ENCODE peak calls at places on chromosomes 16 and 17, in seven cellular contexts. G is GM23248, K is GM23338, N is HCT116, S is hepatocyte, M is OCI-LY7, L is PC-3. Q is an unnamed sample.

GRCh38 chr17:33494156-33494555 is 201.1 kb upstream of the ASIC2 start:
- DNase-seq in M (no peak), G (peak; percentile 12), N (no peak), S (no peak), L (no peak), K (no peak), Q (no peak)

GRCh38 chr16:9955677-9956076 is 226.6 kb downstream of the GRIN2A start:
- DNase-seq in S (no peak), L (no peak), K (no peak), G (no peak), N (no peak), M (no peak), Q (no peak)

GRCh38 chr16:4316732-4317461 is 1.0 kb downstream of the GLIS2 start:
- DNase-seq in L (peak; percentile 57), M (no peak), K (no peak), S (peak; percentile 56), N (no peak), G (peak; percentile 73), Q (no peak)

GRCh38 chr17:21081967-21082366 is 39.2 kb upstream of the USP22 start:
- DNase-seq in L (peak; percentile 20), G (no peak), M (no peak), S (no peak), N (peak; percentile 48), K (no peak), Q (no peak)

GRCh38 chr17:1485748-1486376 is 6.6 kb downstream of the MYO1C start:
- DNase-seq in L (peak; percentile 31), K (peak; percentile 54), S (peak; percentile 82), M (peak; percentile 57), N (no peak), G (peak; percentile 86), Q (peak; percentile 41)

GRCh38 chr17:65229596-65229995 is 92.4 kb downstream of the RGS9 start:
- DNase-seq in G (no peak), N (no peak), S (no peak), L (no peak), K (no peak), M (no peak), Q (no peak)

GRCh38 chr17:73589096-73589980 is 54.9 kb downstream of the SDK2 start:
- DNase-seq in G (peak; percentile 32), N (no peak), L (no peak), K (no peak), M (peak; percentile 93), S (no peak), Q (peak; percentile 58)

GRCh38 chr17:10210151-10210574 is 11.8 kb upstream of the GAS7 start:
- DNase-seq in K (peak; percentile 73), L (peak; percentile 31), G (no peak), S (peak; percentile 85), M (no peak), N (no peak), Q (no peak)

GRCh38 chr16:3771513-3771912 is 54.2 kb upstream of the TRAP1 start:
- DNase-seq in L (peak; percentile 95), M (no peak), S (no peak), N (no peak), K (no peak), G (peak; percentile 48), Q (no peak)

GRCh38 chr16:70540994-70541393 is 17.4 kb downstream of the SF3B3 start:
- DNase-seq in K (no peak), G (no peak), L (no peak), M (no peak), S (no peak), N (no peak), Q (no peak)

GRCh38 chr16:58018803-58019202 is 6.8 kb upstream of the MMP15 start:
- DNase-seq in M (no peak), G (no peak), S (no peak), K (peak; percentile 75), L (no peak), N (no peak), Q (peak; percentile 39)

GRCh38 chr16:82395212-82395611 is 225.2 kb upstream of the MPHOSPH6 start:
- DNase-seq in G (no peak), K (no peak), S (peak; percentile 18), M (no peak), N (no peak), L (no peak), Q (no peak)

GRCh38 chr16:2514333-2515179 is 804 bp downstream of the ATP6V0C start:
- DNase-seq in K (peak; percentile 52), G (peak; percentile 60), S (peak; percentile 64), L (no peak), M (peak; percentile 38), N (no peak), Q (peak; percentile 48)

GRCh38 chr16:16988963-16989362 is 481.8 kb downstream of the XYLT1 start:
- DNase-seq in N (no peak), S (no peak), K (no peak), M (no peak), G (no peak), L (no peak), Q (no peak)

GRCh38 chr17:68134046-68134637 is 98.6 kb downstream of the KPNA2 start:
- DNase-seq in G (no peak), K (no peak), L (no peak), N (no peak), S (no peak), M (no peak), Q (no peak)

GRCh38 chr17:38789185-38789584 is 10.2 kb downstream of the PIP4K2B start:
- DNase-seq in G (peak; percentile 15), S (no peak), K (peak; percentile 38), M (no peak), N (no peak), L (no peak), Q (peak; percentile 85)

GRCh38 chr16:46857261-46857962 is 26.4 kb upstream of the C16orf87 start:
- DNase-seq in S (peak; percentile 60), L (peak; percentile 44), M (peak; percentile 29), G (peak; percentile 85), N (peak; percentile 26), K (peak; percentile 59), Q (peak; percentile 8)

DNA sequence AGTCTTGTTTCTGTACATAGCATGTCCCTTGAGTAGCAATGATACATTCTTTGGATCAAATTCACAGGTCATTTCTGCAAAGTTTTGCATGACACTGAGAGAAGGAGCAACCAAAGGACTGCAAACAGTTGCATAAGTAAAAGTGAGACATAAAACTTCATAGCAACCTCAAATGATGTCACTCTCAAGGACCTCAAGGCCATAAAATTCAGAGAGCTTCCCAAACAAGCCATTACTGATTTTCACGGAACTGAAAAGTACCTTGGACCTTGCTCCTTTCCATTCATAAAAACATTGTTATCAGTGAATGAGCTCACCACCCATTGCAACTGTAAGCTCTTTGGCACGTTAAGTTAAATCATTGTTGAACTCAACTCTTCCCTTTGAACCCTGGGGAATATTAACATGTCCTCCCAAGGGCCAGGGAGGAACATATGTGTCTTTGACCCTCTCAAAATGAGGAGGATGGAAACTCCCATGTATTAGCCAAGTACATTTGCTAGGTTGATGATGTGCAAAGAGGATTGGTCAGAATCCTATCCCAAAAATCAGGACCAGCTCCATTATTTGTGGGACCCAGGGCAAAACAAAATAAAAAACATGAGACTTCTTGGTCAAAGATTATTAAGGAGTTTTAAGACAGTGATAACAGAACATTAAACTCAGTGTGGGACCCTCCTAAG is 275.0 kb upstream of the DYNLRB2 start:
- DNase-seq in N (no peak), K (no peak), M (no peak), G (peak; percentile 13), L (no peak), S (peak; percentile 81), Q (no peak)
- TF ChIP-seq EZH2phosphoT487 in N (no peak), K (no peak), M (no peak), G (no peak), L (no peak), S (no peak), Q (no peak)

DNA sequence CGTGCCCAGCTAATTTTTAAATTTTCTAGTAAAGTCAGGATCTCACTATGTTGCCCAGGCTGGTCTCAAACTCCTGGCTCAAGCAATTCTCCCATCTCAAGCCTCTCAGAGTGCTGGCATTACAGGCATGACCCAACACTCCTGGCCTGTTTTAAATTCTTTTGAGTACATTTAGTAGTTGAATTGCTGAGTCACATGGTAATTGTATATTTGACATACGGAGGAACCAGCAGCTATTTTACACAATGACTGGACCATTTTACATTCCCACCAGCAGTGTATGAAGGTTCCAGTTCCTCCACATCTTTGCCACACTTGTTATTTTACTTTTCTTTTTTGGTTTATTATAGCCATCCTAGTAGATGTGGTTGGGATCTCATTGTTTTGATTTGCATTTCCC is 43.6 kb downstream of the RHOT1 start:
- DNase-seq in L (no peak), K (no peak), N (no peak), G (no peak), S (no peak), M (no peak), Q (no peak)
- H3K4me3 ChIP-seq in L (no peak overlapping the region), K (no peak overlapping the region), N (no peak overlapping the region), G (no peak overlapping the region), S (no peak overlapping the region), M (no peak overlapping the region), Q (no peak overlapping the region)

DNA sequence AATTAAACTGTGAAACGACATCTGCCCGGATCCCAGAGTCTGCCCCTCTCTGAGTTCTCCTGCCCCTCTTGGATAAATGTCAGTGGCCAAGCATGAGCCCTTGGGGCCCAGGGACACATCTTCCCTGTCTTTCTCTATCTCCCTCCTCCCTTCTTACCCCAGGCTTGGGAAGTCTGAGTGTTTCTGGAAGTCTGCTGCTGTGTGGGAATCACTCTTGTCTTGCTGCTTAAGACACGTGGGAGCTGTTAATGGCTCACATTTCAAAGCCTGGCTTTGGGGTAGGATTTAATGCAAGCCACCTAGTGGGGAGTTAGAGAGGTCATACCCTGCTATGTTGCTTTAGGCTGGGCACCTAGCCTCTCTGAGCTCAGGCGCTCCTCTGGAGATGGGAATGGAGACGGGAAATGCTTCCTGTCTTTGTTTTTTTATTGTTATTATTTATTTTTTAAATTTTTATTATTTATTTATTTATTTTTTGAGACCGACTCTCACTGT is 218.5 kb upstream of the CIBAR2 start:
- DNase-seq in K (peak; percentile 96), N (peak; percentile 86), S (peak; percentile 78), L (peak; percentile 71), G (peak; percentile 95), M (peak; percentile 87), Q (peak; percentile 90)
- TF ChIP-seq EZH2phosphoT487 in K (no peak), N (no peak), S (no peak), L (no peak), G (no peak), M (no peak), Q (no peak)

GRCh38 chr17:79055197-79055596 is 19.4 kb upstream of the ENGASE start:
- DNase-seq in L (no peak), N (no peak), K (no peak), M (no peak), S (no peak), G (no peak), Q (no peak)

GRCh38 chr17:79051306-79051705 is 23.3 kb upstream of the ENGASE start:
- DNase-seq in S (no peak), M (no peak), K (no peak), L (no peak), G (peak; percentile 45), N (no peak), Q (no peak)

GRCh38 chr17:79053251-79053925 is 21.2 kb upstream of the ENGASE start:
- DNase-seq in N (no peak), M (no peak), L (peak; percentile 22), S (no peak), K (no peak), G (peak; percentile 56), Q (no peak)

GRCh38 chr17:79052131-79052530 is 22.5 kb upstream of the ENGASE start:
- DNase-seq in K (no peak), N (no peak), S (no peak), L (no peak), G (no peak), M (no peak), Q (no peak)

DNA sequence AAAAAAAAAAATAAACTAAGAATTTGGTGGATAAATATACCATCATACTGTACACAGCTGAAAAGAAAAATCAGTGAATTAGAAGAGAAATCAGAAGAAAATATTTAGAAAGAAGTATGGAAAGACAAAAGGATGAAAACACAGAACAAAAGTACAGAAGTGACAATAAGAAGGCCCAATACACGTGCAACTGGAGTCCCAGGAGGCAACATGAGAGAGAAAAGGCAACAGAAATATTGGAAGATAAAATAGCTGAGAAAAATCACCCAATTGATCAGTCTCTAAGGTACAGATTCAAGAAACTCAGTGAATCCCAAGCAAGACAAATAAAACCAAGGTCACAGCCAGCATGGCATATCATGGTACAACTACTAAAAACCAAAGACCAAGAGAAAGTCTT is 20.4 kb upstream of the ENGASE start:
- DNase-seq in L (no peak), M (no peak), S (no peak), N (peak; percentile 32), K (no peak), G (no peak), Q (no peak)
- H3K4me3 ChIP-seq in L (no peak overlapping the region), M (no peak overlapping the region), S (no peak overlapping the region), N (no peak overlapping the region), K (no peak overlapping the region), G (no peak overlapping the region), Q (no peak overlapping the region)